ENCODE peak calls at places on chromosomes 2 and 18, in six cellular contexts. T is posterior cingulate gyrus; G is M059J; H is AG04449; V is activated CD4-positive, alpha-beta T cell treated with anti-CD3 and anti-CD28 coated beads for 1 hour; U is substantia nigra. O is an unnamed sample.

GRCh38 chr2:27497288-27497627 is 619 bp downstream of the GCKR start:
- DNase-seq in T (no peak), G (no peak), H (no peak), V (no peak), U (no peak), O (no peak)

GRCh38 chr2:73069855-73070650 is 1.5 kb downstream of the SFXN5 start:
- DNase-seq in T (no peak), G (no peak), H (no peak), V (no peak), U (no peak), O (peak; percentile 32)

GRCh38 chr2:191311627-191312026 is 66.4 kb downstream of the MYO1B start:
- DNase-seq in T (no peak), G (peak; percentile 82), H (no peak), V (no peak), U (no peak), O (peak; percentile 19)

GRCh38 chr2:134866498-134867099 is 28.2 kb downstream of the ACMSD start:
- DNase-seq in T (no peak), G (peak; percentile 25), H (peak; percentile 17), V (no peak), U (no peak), O (no peak)

GRCh38 chr2:3959372-3959771 is 256.0 kb downstream of the DCDC2C start:
- DNase-seq in T (no peak), G (peak; percentile 5), H (no peak), V (no peak), U (no peak), O (peak; percentile 59)

GRCh38 chr2:43049836-43050796 is 176.3 kb downstream of the ZFP36L2 start:
- DNase-seq in T (no peak), G (no peak), H (no peak), V (no peak), U (no peak), O (no peak)

GRCh38 chr18:23134780-23135678 is at the start of gene CABLES1:
- DNase-seq in T (peak; percentile 29), G (peak; percentile 73), H (no peak), V (no peak), U (no peak), O (peak; percentile 74)

GRCh38 chr2:63071664-63072063 is 21.0 kb downstream of the OTX1 start:
- DNase-seq in T (no peak), G (no peak), H (no peak), V (no peak), U (no peak), O (no peak)

GRCh38 chr2:73112026-73112912 is 479 bp downstream of the RAB11FIP5 start:
- DNase-seq in T (no peak), G (peak; percentile 44), H (no peak), V (no peak), U (no peak), O (peak; percentile 30)

O was measured in KBM-7.